ENCODE peak calls at places on chromosome 9, in six cellular contexts. C is IMR-90, B is OCI-LY7, W is uterus, U is thyroid gland, P is mammary epithelial cell. I is an unnamed sample. For H3K9me3, the result is how much of the 10 kb centered on the place peaks cover.

GRCh38 chr9:91421022-91421765 is 2.4 kb downstream of the NFIL3 start:
- DNase-seq in B (no peak), W (peak), C (peak), U (peak), P (no peak), I (peak)

GRCh38 chr9:19130436-19130835 is 3.1 kb upstream of the PLIN2 start:
- DNase-seq in C (no peak), U (no peak), B (no peak), P (no peak), W (no peak), I (no peak)

GRCh38 chr9:116662633-116663032 is 24.5 kb upstream of the TRIM32 start:
- DNase-seq in W (no peak), B (no peak), U (no peak), C (peak), P (no peak), I (no peak)

GRCh38 chr9:130265431-130266235 is at the start of gene HMCN2:
- DNase-seq in P (peak), B (no peak), W (no peak), U (peak), C (no peak), I (peak)

GRCh38 chr9:130423272-130423671 is 21.5 kb upstream of the ASS1 start:
- DNase-seq in B (no peak), P (no peak), C (no peak), U (peak), W (no peak), I (peak)

GRCh38 chr9:22813520-22813919 is 366.9 kb downstream of the DMRTA1 start:
- DNase-seq in W (no peak), C (peak), U (no peak), B (peak), P (peak), I (no peak)

GRCh38 chr9:88746029-88746743 is 211.2 kb downstream of the NXNL2 start:
- DNase-seq in P (no peak), C (peak), B (no peak), W (peak), U (peak), I (no peak)

GRCh38 chr9:88651682-88652633 is 117.0 kb downstream of the NXNL2 start:
- DNase-seq in C (peak), W (peak), U (peak), B (no peak), P (peak), I (peak)

GRCh38 chr9:88387035-88387732 is 1.1 kb upstream of the SPIN1 start:
- DNase-seq in U (peak), W (no peak), C (peak), B (no peak), P (peak), I (peak)

GRCh38 chr9:133874061-133874638 is 118.0 kb downstream of the VAV2 start:
- DNase-seq in P (peak), W (no peak), C (peak), U (no peak), B (no peak), I (no peak)

GRCh38 chr9:134575817-134576176 is 65.8 kb upstream of the COL5A1 start:
- DNase-seq in W (no peak), C (no peak), U (no peak), B (no peak), P (no peak), I (no peak)

GRCh38 chr9:93089481-93089991 is 6.5 kb upstream of the CARD19 start:
- DNase-seq in P (no peak), W (peak), B (no peak), U (no peak), C (no peak), I (no peak)

DNA sequence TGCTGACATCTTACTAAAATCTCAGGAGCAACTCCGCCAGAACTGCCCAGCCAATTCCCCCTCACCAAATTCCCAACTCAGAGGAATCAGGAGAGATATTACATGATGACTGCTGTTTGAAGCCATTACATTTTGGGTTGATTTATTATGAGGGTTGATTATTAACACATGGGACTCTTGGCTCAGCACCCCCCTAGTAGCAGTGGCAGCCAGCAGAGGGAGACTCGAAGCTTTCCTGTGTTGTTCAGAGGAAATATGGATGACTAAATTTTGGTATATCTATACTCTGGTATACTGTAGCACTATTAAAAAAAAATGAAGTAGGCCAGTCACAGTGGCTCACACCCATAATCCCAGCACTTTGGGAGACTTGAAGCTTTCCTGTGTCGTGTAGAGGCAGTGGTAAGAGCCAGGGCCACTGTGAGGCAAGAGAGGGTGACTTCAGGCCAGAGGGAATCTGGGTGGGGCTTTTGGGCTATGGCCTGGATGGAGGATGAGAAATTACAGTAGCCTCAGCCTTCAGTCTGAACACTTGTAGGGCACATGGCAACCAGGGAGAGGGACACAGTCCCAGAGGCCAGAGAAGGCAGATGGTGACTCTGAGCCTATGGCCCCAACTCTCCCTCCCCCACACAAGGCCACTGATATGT is 111.4 kb downstream of the LHX2 start:
- DNase-seq in W (no peak), C (peak), P (no peak), B (peak), U (no peak), I (no peak)
- TF ChIP-seq CTCF in W (no peak), C (peak), P (peak), B (peak), U (no peak), I (no peak)

GRCh38 chr9:37343724-37344123 is 78.8 kb upstream of the GRHPR start:
- DNase-seq in W (no peak), C (no peak), P (no peak), U (no peak), B (no peak), I (no peak)

GRCh38 chr9:37350486-37351190 is 71.9 kb upstream of the GRHPR start:
- DNase-seq in B (no peak), U (no peak), C (peak), W (no peak), P (peak), I (no peak)

GRCh38 chr9:37345038-37345437 is 77.5 kb upstream of the GRHPR start:
- DNase-seq in W (no peak), P (no peak), U (no peak), C (no peak), B (no peak), I (no peak)

GRCh38 chr9:37353791-37354190 is 68.7 kb upstream of the GRHPR start:
- DNase-seq in U (no peak), C (peak), P (no peak), B (no peak), W (no peak), I (no peak)

DNA sequence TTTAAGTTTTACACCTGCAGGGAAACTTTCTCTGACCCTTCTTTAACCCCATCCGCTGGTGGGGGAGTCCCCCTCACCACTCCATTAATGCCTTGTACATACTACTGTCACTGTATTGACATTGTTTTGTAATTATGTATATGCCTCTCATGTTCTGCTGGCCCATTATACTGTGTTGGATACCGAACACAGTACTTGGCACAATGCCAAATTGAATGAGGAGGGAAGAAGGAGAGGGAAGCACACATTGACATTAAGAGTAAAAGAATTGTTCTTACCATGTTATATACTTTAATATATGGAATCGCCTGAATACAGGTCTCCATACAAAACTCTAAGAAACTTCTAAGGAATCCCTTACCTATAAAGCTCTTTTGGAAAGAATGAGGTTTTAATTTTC is 73.6 kb upstream of the GRHPR start:
- DNase-seq in C (no peak), B (no peak), U (no peak), W (no peak), P (no peak), I (no peak)
- H3K4me3 ChIP-seq in C (no peak), B (no peak), U (no peak), W (no peak), P (no peak), I (no peak)

GRCh38 chr9:138040446-138041430 is 163.2 kb downstream of the CACNA1B start:
- DNase-seq in C (no peak), P (no peak), B (no peak), U (no peak), W (no peak), I (no peak)
- H3K9me3 ChIP-seq in C (under half), P (under half), B (under half), U (under half), W (under half), I (under half)

GRCh38 chr9:98678244-98678842 is 30.4 kb downstream of the GABBR2 start:
- DNase-seq in U (peak), C (no peak), P (no peak), B (peak), W (no peak), I (no peak)
- TF ChIP-seq CTCF in U (peak), C (peak), P (peak), B (peak), W (no peak), I (peak)

DNA sequence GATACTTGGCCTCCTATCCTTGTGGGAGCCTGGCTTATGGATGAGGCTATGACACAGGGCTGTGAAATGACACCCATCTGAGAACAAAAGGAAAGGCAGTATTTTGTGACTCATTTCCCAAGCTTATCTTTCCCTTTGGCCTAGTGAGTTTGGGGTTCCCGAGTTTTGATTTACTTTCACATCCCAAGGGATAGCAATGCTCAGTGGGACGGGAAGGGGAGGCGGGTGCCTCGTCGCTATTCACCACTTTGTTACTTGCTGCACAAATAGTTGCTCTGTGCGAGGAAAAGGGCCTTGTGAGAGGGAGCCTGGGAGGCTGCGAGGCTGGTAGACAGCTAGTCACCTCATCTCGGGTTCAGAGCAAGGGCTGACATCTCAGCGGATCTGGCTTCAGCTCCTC is 59.1 kb upstream of the ENTREP1 start:
- DNase-seq in B (no peak), W (no peak), C (peak), P (no peak), U (no peak), I (no peak)
- H3K4me3 ChIP-seq in B (no peak), W (no peak), C (no peak), P (no peak), U (no peak), I (no peak)

DNA sequence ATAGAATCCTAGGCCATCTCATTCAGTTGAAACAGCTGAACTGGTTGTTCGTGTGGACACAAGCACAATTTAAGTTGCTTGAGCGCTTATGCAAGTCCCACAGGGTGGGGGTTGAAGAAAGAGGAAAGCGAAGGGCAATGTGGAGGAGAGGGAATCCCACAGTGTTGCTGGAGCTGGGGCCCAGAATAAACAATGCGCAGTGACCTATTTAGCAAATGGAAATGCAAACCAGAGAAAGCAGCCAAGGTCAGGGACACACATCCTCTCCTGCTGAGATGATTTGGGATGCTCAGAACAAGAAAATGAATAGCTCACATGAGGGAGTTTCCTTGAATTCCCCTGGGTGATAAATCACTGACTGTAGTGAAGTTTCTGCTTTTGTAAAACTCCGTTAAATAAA is 838.3 kb downstream of the TLE4 start:
- DNase-seq in B (no peak), W (no peak), U (peak), C (no peak), P (no peak), I (peak)
- H3K9me3 ChIP-seq in B (under half), W (under half), U (under half), C (under half), P (under half), I (under half)

GRCh38 chr9:107858260-107858659 is 368.7 kb upstream of the KLF4 start:
- DNase-seq in P (no peak), B (no peak), W (no peak), U (no peak), C (no peak), I (no peak)

GRCh38 chr9:107863406-107863805 is 373.8 kb upstream of the KLF4 start:
- DNase-seq in U (no peak), W (no peak), C (no peak), P (no peak), B (no peak), I (no peak)

GRCh38 chr9:107856633-107857032 is 367.1 kb upstream of the KLF4 start:
- DNase-seq in U (no peak), P (no peak), W (no peak), C (no peak), B (no peak), I (no peak)

GRCh38 chr9:107862329-107862728 is 372.8 kb upstream of the KLF4 start:
- DNase-seq in P (no peak), C (no peak), B (no peak), W (no peak), U (no peak), I (no peak)

DNA sequence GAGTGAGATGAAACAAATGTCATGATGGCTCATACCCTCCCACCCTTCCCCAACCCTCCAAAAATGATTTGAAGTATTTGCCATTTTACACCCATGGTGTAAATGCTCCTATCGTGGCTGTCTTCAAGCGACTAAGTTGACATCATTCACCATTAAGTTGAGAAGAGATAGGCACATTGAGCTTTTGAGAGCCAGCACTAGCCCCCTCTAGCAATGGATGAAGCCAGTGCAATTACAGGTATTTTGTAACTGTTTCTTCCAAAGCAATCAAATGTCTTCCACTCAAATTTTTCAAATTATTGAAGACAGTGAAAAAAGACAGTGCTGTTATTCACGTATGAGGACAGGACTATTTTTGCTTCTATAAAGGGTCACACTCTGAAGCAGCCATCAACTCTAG is 371.5 kb upstream of the KLF4 start:
- DNase-seq in W (no peak), U (no peak), B (no peak), P (no peak), C (no peak), I (no peak)
- TF ChIP-seq CTCF in W (no peak), U (no peak), B (no peak), P (no peak), C (no peak), I (no peak)

I was measured in heart right ventricle.